ENCODE peak calls at places on chromosomes 16 and 17, in seven cellular contexts. Y is thoracic aorta; H is suprapubic skin; G is cardiac fibroblast; F is right lobe of liver; Z is CD4-positive, alpha-beta T cell; B is K562. P is an unnamed sample.
A peak's percentile ranks its signal among the peaks of the same experiment; 100 is the strongest.

GRCh38 chr17:8350339-8350738 is 10.7 kb downstream of the ODF4 start:
- DNase-seq in B (no peak), Z (no peak), H (no peak), G (no peak), F (no peak), Y (no peak), P (no peak)

GRCh38 chr16:51409001-51409675 is 258.1 kb upstream of the SALL1 start:
- DNase-seq in Y (no peak), F (no peak), Z (no peak), H (no peak), B (no peak), G (peak; percentile 27), P (no peak)

GRCh38 chr16:25014500-25015147 is 545 bp downstream of the ARHGAP17 start:
- DNase-seq in F (peak; percentile 56), Z (peak; percentile 6), G (peak; percentile 61), B (no peak), H (peak; percentile 81), Y (no peak), P (peak; percentile 71)

GRCh38 chr17:948284-948852 is 31.2 kb downstream of the NXN start:
- DNase-seq in Y (no peak), Z (no peak), H (no peak), B (no peak), G (no peak), F (no peak), P (no peak)

GRCh38 chr17:42111901-42112551 is 488 bp downstream of the DHX58 start:
- DNase-seq in F (no peak), H (no peak), G (peak; percentile 41), Y (no peak), B (no peak), Z (no peak), P (no peak)

GRCh38 chr16:1677942-1678499 is at the start of gene JPT2:
- DNase-seq in B (peak; percentile 98), Z (peak; percentile 92), F (peak; percentile 98), Y (peak; percentile 88), G (peak; percentile 98), H (peak; percentile 98), P (peak; percentile 97)

GRCh38 chr16:13113786-13114185 is 212.4 kb downstream of the SHISA9 start:
- DNase-seq in Y (no peak), F (no peak), H (no peak), G (no peak), Z (no peak), B (no peak), P (no peak)

GRCh38 chr16:89484923-89485679 is 5.3 kb downstream of the ANKRD11 start:
- DNase-seq in Y (no peak), F (no peak), H (no peak), G (no peak), B (no peak), Z (no peak), P (no peak)

GRCh38 chr16:4373909-4374742 is 2.5 kb downstream of the VASN start:
- DNase-seq in F (peak; percentile 69), Y (peak; percentile 64), H (peak; percentile 90), G (peak; percentile 99), Z (no peak), B (peak; percentile 61), P (no peak)

GRCh38 chr17:19002805-19003542 is 1.6 kb downstream of the FAM83G start:
- DNase-seq in G (peak; percentile 38), B (no peak), F (no peak), H (no peak), Y (no peak), Z (no peak), P (no peak)

GRCh38 chr17:66275651-66276050 is 26.8 kb upstream of the PRKCA start:
- DNase-seq in F (peak; percentile 49), H (no peak), G (peak; percentile 76), Y (peak; percentile 72), Z (no peak), B (no peak), P (no peak)

GRCh38 chr16:31453255-31454204 is 5.8 kb upstream of the ARMC5 start:
- DNase-seq in F (no peak), Y (no peak), B (peak; percentile 41), H (peak; percentile 69), G (peak; percentile 67), Z (no peak), P (no peak)

GRCh38 chr16:31456988-31457360 is 2.3 kb upstream of the ARMC5 start:
- DNase-seq in Z (no peak), B (peak; percentile 3), H (no peak), G (no peak), Y (no peak), F (no peak), P (no peak)

GRCh38 chr16:31458073-31458834 is 1.0 kb upstream of the ARMC5 start:
- DNase-seq in Z (peak; percentile 55), H (no peak), F (peak; percentile 62), B (peak; percentile 56), Y (no peak), G (peak; percentile 49), P (no peak)

GRCh38 chr16:31452631-31453106 is 6.6 kb upstream of the ARMC5 start:
- DNase-seq in Z (no peak), H (no peak), Y (no peak), B (peak; percentile 37), F (no peak), G (peak; percentile 93), P (no peak)

DNA sequence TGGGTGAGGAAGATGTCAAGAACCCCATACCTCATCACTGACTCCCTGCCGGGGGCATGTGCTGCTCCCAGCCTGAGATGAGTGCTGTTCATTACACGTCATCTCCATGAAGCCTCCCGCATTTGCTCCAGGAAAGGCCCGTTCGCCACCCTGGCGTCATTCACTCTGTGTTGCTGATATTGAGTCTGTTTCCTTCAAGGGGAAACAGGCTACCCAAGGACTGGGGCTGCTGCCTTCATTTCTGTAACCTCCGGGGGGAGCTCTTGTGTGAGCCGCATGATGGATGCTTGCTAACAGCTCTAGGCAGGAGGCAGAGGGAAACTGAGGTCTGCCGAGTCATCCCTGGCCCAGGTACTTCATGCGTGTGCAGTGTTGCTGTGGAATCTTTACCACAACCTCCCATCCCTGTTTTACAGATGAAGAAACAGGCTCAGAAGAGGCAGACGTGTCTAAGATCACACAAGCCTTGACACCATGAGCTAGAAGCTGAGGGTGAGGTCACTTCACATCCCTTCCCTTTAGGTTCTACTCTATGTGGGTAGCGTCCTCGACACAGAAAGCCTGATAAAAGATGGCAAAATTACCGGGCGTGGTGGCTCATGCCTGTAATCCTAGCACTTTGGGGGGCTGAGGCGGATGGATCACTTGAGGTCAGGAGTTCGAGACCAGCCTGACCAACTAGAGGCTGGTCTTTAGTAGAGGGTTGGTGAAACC is 3.5 kb upstream of the ARMC5 start:
- DNase-seq in F (no peak), Z (no peak), Y (no peak), G (peak; percentile 27), B (no peak), H (no peak), P (no peak)
- TF ChIP-seq CTCF in F (peak; percentile 27), Z (no peak), Y (no peak), G (peak; percentile 15), B (peak; percentile 68), H (no peak), P (peak; percentile 54)

DNA sequence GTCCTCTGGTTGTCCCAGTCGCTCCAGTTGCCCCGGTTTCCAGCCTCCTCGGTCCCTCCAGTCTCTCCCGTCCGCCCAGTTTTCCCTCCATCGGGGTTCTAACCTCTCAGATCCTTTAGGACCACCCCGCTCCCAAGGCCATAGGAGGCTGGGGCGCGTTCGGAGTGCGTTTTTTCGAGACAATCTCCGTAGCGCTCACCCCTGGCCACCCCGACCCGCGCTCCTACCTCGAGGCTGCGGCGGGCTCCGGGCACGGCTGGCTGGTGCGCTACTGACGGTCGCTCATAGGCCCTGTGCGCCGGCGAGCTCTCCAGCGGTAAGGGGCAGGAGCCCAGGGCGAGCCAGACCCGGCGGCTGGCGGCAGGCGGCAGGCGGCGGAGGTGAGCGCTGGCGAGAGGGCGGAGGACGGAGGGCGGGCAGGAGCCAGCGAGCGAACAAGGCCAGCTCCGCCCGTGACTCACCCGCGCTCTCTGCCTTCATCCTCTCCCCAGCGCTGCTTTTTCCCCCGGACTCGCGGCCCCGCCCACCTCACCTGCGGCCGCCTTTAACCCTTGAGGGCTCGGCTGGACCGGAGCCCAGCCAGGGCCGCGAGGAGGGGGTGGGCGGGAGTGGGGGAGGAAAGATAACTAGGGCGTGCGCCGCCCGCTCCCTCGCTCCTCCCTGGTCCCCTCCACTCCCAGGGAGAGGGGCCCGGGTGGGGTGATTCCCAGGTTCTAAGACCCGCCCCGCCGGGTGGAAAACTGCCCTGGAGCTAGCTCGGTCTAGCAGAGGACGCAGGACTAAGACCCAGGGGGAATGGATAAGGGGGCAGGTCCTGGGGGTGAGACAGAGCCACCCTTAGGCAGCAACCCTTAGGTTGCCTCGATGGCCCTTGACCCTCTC is at the start of gene SP6:
- DNase-seq in G (peak; percentile 48), B (peak; percentile 91), Z (peak; percentile 33), F (peak; percentile 84), Y (no peak), H (no peak), P (no peak)
- TF ChIP-seq CTCF in G (no peak), B (peak; percentile 41), Z (no peak), F (peak; percentile 37), Y (no peak), H (peak; percentile 15), P (peak; percentile 46)

GRCh38 chr16:65121870-65122723 is at the start of gene CDH11:
- DNase-seq in G (peak; percentile 96), Z (no peak), Y (no peak), F (no peak), H (no peak), B (no peak), P (peak; percentile 86)
- TF ChIP-seq CTCF in G (peak; percentile 26), Z (no peak), Y (peak; percentile 79), F (no peak), H (peak; percentile 58), B (no peak), P (peak; percentile 62)

GRCh38 chr17:64017381-64017980 is 3.0 kb downstream of the ICAM2 start:
- DNase-seq in H (no peak), Y (no peak), Z (no peak), F (no peak), B (peak; percentile 17), G (no peak), P (no peak)

GRCh38 chr17:64019486-64020067 is 856 bp downstream of the ICAM2 start:
- DNase-seq in Z (peak; percentile 35), F (no peak), H (peak; percentile 23), G (no peak), Y (no peak), B (no peak), P (peak; percentile 16)

GRCh38 chr17:64016974-64017373 is 3.5 kb downstream of the ICAM2 start:
- DNase-seq in H (no peak), G (no peak), Y (no peak), Z (no peak), B (no peak), F (no peak), P (no peak)

GRCh38 chr17:64022631-64023063 is 2.2 kb upstream of the ICAM2 start:
- DNase-seq in F (no peak), Z (no peak), G (no peak), Y (no peak), B (peak; percentile 49), H (no peak), P (peak; percentile 32)

DNA sequence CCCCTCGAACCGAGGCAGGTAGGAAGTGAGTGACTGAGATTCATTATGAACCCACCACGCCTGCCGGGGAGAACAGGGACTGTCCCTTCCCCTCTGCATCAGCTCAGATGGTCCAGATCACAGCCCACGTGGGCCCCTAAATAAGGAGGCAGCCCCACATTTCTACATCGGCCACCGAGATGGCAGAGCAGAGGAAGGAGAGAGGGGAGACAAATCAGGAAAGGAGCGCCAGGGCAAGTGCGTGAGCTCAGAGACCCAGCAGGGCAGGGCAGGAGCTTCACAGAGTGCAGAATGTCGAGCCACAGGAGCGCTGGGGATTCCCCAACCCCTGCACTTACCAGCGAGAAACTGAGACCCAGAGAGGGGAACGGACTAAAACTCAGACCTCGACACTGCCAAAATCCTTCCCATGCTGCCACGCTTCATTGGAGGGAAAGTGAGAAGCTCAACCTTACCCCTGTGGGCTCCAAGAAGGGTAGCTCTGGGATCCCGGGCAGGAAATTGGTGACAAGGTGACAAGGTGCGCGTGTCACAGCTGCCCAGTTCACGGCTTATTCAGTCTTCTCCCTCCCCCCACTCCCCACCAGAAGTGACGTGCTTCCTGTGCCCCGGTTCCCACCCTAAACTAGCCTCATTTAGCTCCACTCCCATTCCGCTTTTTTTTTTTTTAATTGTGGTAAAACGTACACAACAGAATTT is at the start of gene ICAM2:
- DNase-seq in Y (peak; percentile 28), B (no peak), Z (peak; percentile 97), H (peak; percentile 84), G (no peak), F (peak; percentile 71), P (peak; percentile 44)
- TF ChIP-seq CTCF in Y (no peak), B (no peak), Z (no peak), H (no peak), G (no peak), F (no peak), P (no peak)